ENCODE peak calls at places on chromosomes 4 and X, in nine cellular contexts. T, U, E, I, X, Z, Q, L and V are unnamed samples.

GRCh38 chrX:38596939-38597338 is 35.6 kb downstream of the TSPAN7 start:
- DNase-seq in U (no peak), X (no peak), L (no peak), T (no peak), I (no peak), E (no peak), Q (no peak), Z (no peak), V (no peak)

GRCh38 chrX:71542411-71542810 is 9.5 kb downstream of the OGT start:
- DNase-seq in U (peak; percentile 73), Q (no peak), I (peak; percentile 0), X (peak; percentile 75), E (peak; percentile 68), L (no peak), Z (no peak), T (no peak), V (no peak)

GRCh38 chr4:67712650-67713530 is 11.9 kb upstream of the UBA6 start:
- DNase-seq in X (no peak), I (no peak), E (no peak), T (no peak), U (no peak), Q (no peak), Z (no peak), L (no peak), V (no peak)

GRCh38 chr4:88908003-88908402 is 149.0 kb downstream of the FAM13A start:
- DNase-seq in E (peak; percentile 7), Z (no peak), L (no peak), U (no peak), I (no peak), X (no peak), T (no peak), Q (no peak), V (no peak)

GRCh38 chr4:84563002-84563401 is 19.9 kb upstream of the CDS1 start:
- DNase-seq in X (peak; percentile 12), Z (no peak), L (no peak), T (no peak), I (no peak), U (no peak), E (peak; percentile 65), Q (no peak), V (no peak)

GRCh38 chr4:106679063-106679462 is 310.5 kb upstream of the GIMD1 start:
- DNase-seq in Z (no peak), U (no peak), I (no peak), X (no peak), T (no peak), L (no peak), E (no peak), Q (no peak), V (no peak)

GRCh38 chrX:23389196-23389792 is 54.6 kb downstream of the PTCHD1 start:
- DNase-seq in T (no peak), L (no peak), I (no peak), X (no peak), Z (no peak), U (no peak), Q (no peak), E (no peak), V (no peak)

GRCh38 chr4:8291036-8291682 is 21.6 kb downstream of the HTRA3 start:
- DNase-seq in Z (no peak), E (no peak), Q (no peak), L (no peak), T (no peak), I (no peak), X (no peak), U (no peak), V (no peak)

GRCh38 chrX:153494541-153495361 is at the start of gene BGN:
- DNase-seq in T (peak; percentile 24), I (no peak), X (peak; percentile 42), L (peak; percentile 41), U (peak; percentile 82), Z (peak; percentile 51), Q (peak; percentile 7), E (no peak), V (no peak)

GRCh38 chrX:18640686-18641085 is 31.2 kb downstream of the RS1 start:
- DNase-seq in T (no peak), U (peak; percentile 16), Q (no peak), X (no peak), Z (no peak), I (no peak), E (no peak), L (no peak), V (no peak)

GRCh38 chr4:140989944-140990343 is 143.3 kb downstream of the RNF150 start:
- DNase-seq in T (no peak), L (no peak), Z (no peak), X (no peak), Q (no peak), I (no peak), E (no peak), U (no peak), V (no peak)

GRCh38 chrX:96361844-96362243 is 322.8 kb upstream of the DIAPH2 start:
- DNase-seq in T (no peak), I (no peak), L (no peak), Z (no peak), X (no peak), E (no peak), U (no peak), Q (no peak), V (no peak)

GRCh38 chrX:103256651-103257050 is 1.7 kb upstream of the TCEAL8 start:
- DNase-seq in Z (no peak), E (no peak), U (no peak), I (no peak), T (no peak), L (no peak), X (no peak), Q (no peak), V (no peak)

GRCh38 chr4:93317046-93317445 is 511.5 kb upstream of the ATOH1 start:
- DNase-seq in U (no peak), Z (no peak), I (no peak), L (no peak), X (no peak), T (peak; percentile 41), Q (no peak), E (no peak), V (no peak)

GRCh38 chr4:65437102-65437501 is 233.2 kb downstream of the EPHA5 start:
- DNase-seq in T (peak; percentile 55), E (no peak), I (no peak), U (peak; percentile 28), Q (no peak), Z (no peak), L (no peak), X (no peak), V (no peak)

GRCh38 chr4:41882622-41883347 is 52.4 kb upstream of the TMEM33 start:
- DNase-seq in Q (peak; percentile 64), L (peak; percentile 64), T (peak; percentile 22), U (peak; percentile 44), E (peak; percentile 39), Z (peak; percentile 41), I (no peak), X (peak; percentile 48), V (peak; percentile 65)

GRCh38 chrX:154800508-154801207 is 4.6 kb downstream of the MPP1 start:
- DNase-seq in Z (no peak), L (no peak), U (no peak), T (no peak), Q (no peak), X (no peak), I (peak; percentile 62), E (peak; percentile 56), V (no peak)

GRCh38 chr4:17809667-17810066 is 890 bp downstream of the DCAF16 start:
- DNase-seq in E (no peak), I (no peak), Z (no peak), L (no peak), X (no peak), Q (peak; percentile 36), T (no peak), U (no peak), V (no peak)

GRCh38 chrX:68571292-68572256 is 72.7 kb downstream of the YIPF6 start:
- DNase-seq in T (no peak), Q (no peak), U (peak; percentile 84), X (peak; percentile 82), Z (no peak), E (peak; percentile 86), L (peak; percentile 2), I (no peak), V (peak; percentile 25)

GRCh38 chr4:38621004-38621684 is 42.9 kb upstream of the KLF3 start:
- DNase-seq in Z (peak; percentile 22), L (peak; percentile 12), U (peak; percentile 91), T (no peak), Q (no peak), X (peak; percentile 10), I (peak; percentile 27), E (peak; percentile 91), V (no peak)

GRCh38 chr4:122100508-122100907 is 51.6 kb upstream of the BLTP1 start:
- DNase-seq in E (no peak), Z (no peak), T (peak; percentile 15), U (no peak), X (no peak), L (no peak), I (no peak), Q (no peak), V (no peak)

GRCh38 chr4:139833131-139833930 is 167.7 kb downstream of the MGST2 start:
- DNase-seq in X (no peak), U (no peak), I (no peak), Z (peak; percentile 98), L (no peak), Q (no peak), T (peak; percentile 68), E (no peak), V (no peak)

GRCh38 chrX:106484233-106484632 is 127.5 kb upstream of the RADX start:
- DNase-seq in Q (no peak), X (peak; percentile 1), T (no peak), U (no peak), E (no peak), Z (no peak), L (no peak), I (no peak), V (no peak)

GRCh38 chr4:147749811-147750321 is 18.0 kb downstream of the ARHGAP10 start:
- DNase-seq in T (peak; percentile 24), Z (peak; percentile 39), X (no peak), L (no peak), Q (no peak), I (no peak), U (no peak), E (no peak), V (no peak)

GRCh38 chrX:103614999-103615398 is 7.2 kb downstream of the TCEAL3 start:
- DNase-seq in T (no peak), L (no peak), I (no peak), Z (no peak), Q (no peak), U (no peak), E (peak; percentile 90), X (peak; percentile 83), V (no peak)

GRCh38 chr4:146389561-146389960 is 132.2 kb downstream of the SLC10A7 start:
- DNase-seq in Z (no peak), X (no peak), I (no peak), E (no peak), T (no peak), U (no peak), L (no peak), Q (no peak), V (no peak)